ENCODE peak calls at places on chromosomes 12 and 14, in five cellular contexts. M, N, E, P and Z are unnamed samples.

GRCh38 chr12:121033625-121034349 is 5.3 kb downstream of the OASL start:
- DNase-seq in M (peak; percentile 51), P (no peak), E (peak; percentile 44), N (no peak), Z (no peak)

GRCh38 chr14:50512463-50512862 is 19.9 kb downstream of the MAP4K5 start:
- DNase-seq in E (no peak), M (no peak), N (no peak), P (no peak), Z (no peak)

GRCh38 chr12:68791897-68792481 is 16.0 kb upstream of the MDM2 start:
- DNase-seq in P (no peak), M (no peak), N (no peak), E (no peak), Z (no peak)

GRCh38 chr14:68779761-68780323 is 13.0 kb downstream of the ZFP36L1 start:
- DNase-seq in M (peak; percentile 65), P (peak; percentile 66), N (no peak), E (peak; percentile 66), Z (peak; percentile 43)

GRCh38 chr12:74538491-74539258 is 1.0 kb downstream of the ATXN7L3B start:
- DNase-seq in E (peak; percentile 47), N (no peak), M (peak; percentile 35), P (no peak), Z (peak; percentile 35)

GRCh38 chr12:124286414-124286813 is 8.5 kb upstream of the RFLNA start:
- DNase-seq in M (no peak), N (no peak), P (peak; percentile 39), E (no peak), Z (no peak)

GRCh38 chr12:130068741-130069140 is 93.5 kb upstream of the FZD10 start:
- DNase-seq in N (no peak), E (no peak), M (no peak), P (no peak), Z (no peak)

GRCh38 chr14:92850492-92850891 is 56.4 kb downstream of the GOLGA5 start:
- DNase-seq in P (no peak), N (no peak), E (no peak), M (no peak), Z (no peak)

GRCh38 chr12:118983147-118983824 is 1.9 kb downstream of the SRRM4 start:
- DNase-seq in P (no peak), E (no peak), M (no peak), N (no peak), Z (no peak)

GRCh38 chr12:52740591-52740990 is 36.6 kb downstream of the KRT76 start:
- DNase-seq in M (no peak), E (no peak), N (no peak), P (no peak), Z (no peak)

GRCh38 chr14:80942158-80942738 is 710 bp upstream of the CEP128 start:
- DNase-seq in P (no peak), N (no peak), M (no peak), E (no peak), Z (no peak)

GRCh38 chr12:56988207-56988739 is 18.1 kb downstream of the ZBTB39 start:
- DNase-seq in N (peak; percentile 62), P (no peak), E (no peak), M (no peak), Z (no peak)

GRCh38 chr12:24948816-24949722 is at the start of gene BCAT1:
- DNase-seq in P (peak; percentile 56), M (peak; percentile 23), E (no peak), N (peak; percentile 55), Z (no peak)

GRCh38 chr14:63174760-63175191 is 29.5 kb upstream of the RHOJ start:
- DNase-seq in E (no peak), N (peak; percentile 40), M (no peak), P (no peak), Z (no peak)

GRCh38 chr12:124507188-124508109 is 60.0 kb downstream of the NCOR2 start:
- DNase-seq in N (peak; percentile 84), P (no peak), E (no peak), M (no peak), Z (no peak)

GRCh38 chr14:89399594-89400068 is 17.4 kb downstream of the FOXN3 start:
- DNase-seq in P (no peak), N (no peak), M (no peak), E (peak; percentile 10), Z (no peak)

GRCh38 chr12:52038447-52038846 is 12.8 kb upstream of the NR4A1 start:
- DNase-seq in N (no peak), M (no peak), E (no peak), P (no peak), Z (no peak)

GRCh38 chr12:64451687-64452558 is at the start of gene TBK1:
- DNase-seq in P (peak; percentile 91), E (peak; percentile 47), N (peak; percentile 90), M (peak; percentile 46), Z (peak; percentile 57)

GRCh38 chr14:99809864-99810854 is 16.9 kb downstream of the EML1 start:
- DNase-seq in M (no peak), N (no peak), E (no peak), P (no peak), Z (no peak)

GRCh38 chr12:79841878-79842265 is 93.0 kb downstream of the PPP1R12A start:
- DNase-seq in N (no peak), E (no peak), P (no peak), M (no peak), Z (no peak)
- H3K9me3 ChIP-seq in N (peaks cover 10% of the 10 kb centered on the region), E (no peaks in the 10 kb centered on the region), P (peaks cover 3% of the 10 kb centered on the region), M (no peaks in the 10 kb centered on the region), Z (no peaks in the 10 kb centered on the region)

DNA sequence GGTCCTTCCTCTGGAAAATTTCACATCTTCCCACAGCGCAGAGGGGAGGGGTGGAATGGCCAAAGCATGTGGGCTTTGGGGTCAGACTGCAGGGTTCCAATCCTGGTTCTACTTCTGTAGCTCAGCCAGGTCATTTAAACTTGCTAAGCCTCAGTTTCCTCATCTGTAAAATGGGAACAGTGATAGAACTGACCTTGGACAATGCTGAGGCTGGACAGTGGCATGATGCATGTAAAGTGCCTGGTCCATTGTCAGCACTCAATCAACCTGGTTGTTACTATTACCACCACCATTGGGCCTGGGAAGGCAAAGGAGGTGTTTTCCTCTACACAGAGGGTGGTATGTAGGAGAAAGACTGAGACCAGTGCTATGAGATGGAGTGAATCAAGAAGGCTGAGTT is 162.8 kb downstream of the VRK1 start:
- DNase-seq in P (no peak), M (no peak), E (no peak), N (no peak), Z (no peak)
- H3K9me3 ChIP-seq in P (no peaks in the 10 kb centered on the region), M (no peaks in the 10 kb centered on the region), E (peaks cover 17% of the 10 kb centered on the region), N (peaks cover 11% of the 10 kb centered on the region), Z (peaks cover 5% of the 10 kb centered on the region)

GRCh38 chr14:28055008-28055407 is 711.6 kb upstream of the FOXG1 start:
- DNase-seq in P (no peak), M (no peak), N (no peak), E (no peak), Z (no peak)
- H3K9me3 ChIP-seq in P (no peaks in the 10 kb centered on the region), M (no peaks in the 10 kb centered on the region), N (no peaks in the 10 kb centered on the region), E (no peaks in the 10 kb centered on the region), Z (no peaks in the 10 kb centered on the region)

GRCh38 chr12:79567164-79567563 is 123.6 kb downstream of the PAWR start:
- DNase-seq in E (no peak), M (no peak), N (no peak), P (no peak), Z (no peak)
- H3K9me3 ChIP-seq in E (no peaks in the 10 kb centered on the region), M (no peaks in the 10 kb centered on the region), N (peaks cover 14% of the 10 kb centered on the region), P (no peaks in the 10 kb centered on the region), Z (no peaks in the 10 kb centered on the region)

DNA sequence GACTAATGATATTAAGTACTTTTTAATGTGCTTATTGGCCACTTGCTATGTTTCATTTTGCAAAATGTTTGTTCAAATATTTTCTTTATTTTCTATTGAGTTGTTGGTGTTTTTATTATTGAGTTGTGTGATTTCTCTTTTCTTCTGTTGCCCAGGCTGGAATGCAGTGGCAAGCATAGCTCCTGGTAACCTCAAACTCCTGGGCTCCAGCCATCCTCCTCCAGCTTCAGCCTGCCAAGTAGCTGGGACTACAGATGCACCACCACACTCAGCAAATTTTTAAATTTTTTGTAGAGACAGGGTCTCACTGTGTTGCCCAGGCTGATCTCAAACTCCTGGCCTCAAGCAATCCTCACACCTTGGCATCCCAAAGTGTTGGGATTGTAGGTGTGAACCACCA is 199.2 kb downstream of the NOVA1 start:
- DNase-seq in E (no peak), M (no peak), N (no peak), P (no peak), Z (no peak)
- H3K9me3 ChIP-seq in E (no peaks in the 10 kb centered on the region), M (no peaks in the 10 kb centered on the region), N (no peaks in the 10 kb centered on the region), P (no peaks in the 10 kb centered on the region), Z (no peaks in the 10 kb centered on the region)

GRCh38 chr12:34402899-34403705 is 380.8 kb downstream of the ALG10 start:
- DNase-seq in P (peak; percentile 3), N (peak; percentile 5), E (no peak), M (peak; percentile 0), Z (no peak)
- H3K9me3 ChIP-seq in P (peaks cover 62% of the 10 kb centered on the region), N (peaks cover 58% of the 10 kb centered on the region), E (peaks cover 8% of the 10 kb centered on the region), M (peaks cover 9% of the 10 kb centered on the region), Z (peaks cover 4% of the 10 kb centered on the region)

GRCh38 chr12:34406228-34406995 is 384.1 kb downstream of the ALG10 start:
- DNase-seq in E (no peak), M (no peak), P (peak; percentile 1), N (peak; percentile 4), Z (no peak)
- H3K9me3 ChIP-seq in E (peaks cover 13% of the 10 kb centered on the region), M (peaks cover 9% of the 10 kb centered on the region), P (peaks cover 84% of the 10 kb centered on the region), N (peaks cover 73% of the 10 kb centered on the region), Z (peaks cover 4% of the 10 kb centered on the region)

DNA sequence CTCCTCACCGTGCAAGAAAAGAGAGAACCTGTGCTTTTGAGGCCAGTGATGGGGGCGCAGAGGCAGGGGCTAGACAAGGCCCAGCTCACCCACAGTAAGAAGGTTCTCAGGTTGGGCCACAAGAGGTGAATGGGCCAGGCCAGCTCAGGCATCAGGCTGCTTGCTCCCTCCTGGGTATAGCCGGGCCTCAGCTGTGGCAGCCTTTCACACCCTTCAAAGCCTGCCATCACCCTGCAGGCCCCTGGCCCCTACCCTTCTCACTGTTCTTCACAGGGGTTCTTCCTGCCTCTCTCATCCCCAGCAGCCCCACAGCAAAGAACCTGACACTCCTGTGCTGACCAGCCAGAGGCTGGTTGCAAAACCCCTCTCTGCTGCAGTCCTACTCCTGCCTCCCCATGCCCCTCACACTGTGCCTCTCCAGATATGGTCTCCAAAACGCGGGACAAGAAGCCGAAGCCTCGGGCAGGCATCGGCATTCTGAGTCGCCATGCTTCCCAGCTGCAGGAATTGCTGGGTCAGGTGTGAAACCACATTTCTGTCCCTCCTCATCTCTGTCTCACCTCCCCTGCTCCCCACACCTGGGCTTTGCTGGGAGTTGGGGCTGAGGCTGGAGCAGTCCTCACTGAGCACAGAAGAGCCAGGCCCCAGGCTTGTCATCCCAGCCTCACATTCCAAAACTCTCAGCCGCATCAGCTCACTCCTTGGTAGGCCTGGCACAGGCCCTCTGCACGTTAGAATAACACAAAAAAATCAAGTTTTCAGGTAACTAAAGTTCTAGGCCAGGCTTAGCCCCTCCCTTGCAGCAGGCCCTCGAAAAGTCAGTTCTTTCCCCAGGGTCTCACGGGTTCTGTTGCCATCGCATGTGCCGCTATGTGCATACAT is 6.9 kb upstream of the FAIM2 start:
- DNase-seq in M (no peak), E (no peak), P (no peak), N (no peak), Z (no peak)
- H3K9me3 ChIP-seq in M (no peaks in the 10 kb centered on the region), E (no peaks in the 10 kb centered on the region), P (no peaks in the 10 kb centered on the region), N (no peaks in the 10 kb centered on the region), Z (no peaks in the 10 kb centered on the region)

GRCh38 chr14:104499784-104500496 is 79.6 kb upstream of the C14orf180 start:
- DNase-seq in E (no peak), M (no peak), P (peak; percentile 25), N (no peak), Z (no peak)
- H3K9me3 ChIP-seq in E (no peaks in the 10 kb centered on the region), M (no peaks in the 10 kb centered on the region), P (peaks cover 4% of the 10 kb centered on the region), N (peaks cover 42% of the 10 kb centered on the region), Z (no peaks in the 10 kb centered on the region)